ENCODE peak calls at places on chromosomes 5 and 9, in five cellular contexts. U is GM12878, I is K562, W is HepG2, Y is SK-N-SH. M is an unnamed sample.

GRCh38 chr9:38074441-38074943 is 5.5 kb upstream of the SHB start:
- DNase-seq in W (peak; percentile 72), I (no peak), U (no peak), Y (no peak), M (no peak)

GRCh38 chr5:155024015-155024414 is 10.5 kb downstream of the KIF4B start:
- DNase-seq in W (no peak), Y (no peak), I (no peak), U (no peak), M (no peak)

GRCh38 chr5:82119889-82120288 is 148.1 kb downstream of the ATG10 start:
- DNase-seq in Y (no peak), I (no peak), W (no peak), U (no peak), M (no peak)

GRCh38 chr9:120368799-120369198 is 211.2 kb downstream of the CDK5RAP2 start:
- DNase-seq in Y (no peak), W (no peak), I (no peak), U (no peak), M (no peak)

GRCh38 chr9:104686081-104686480 is 8.2 kb upstream of the OR13D1 start:
- DNase-seq in I (no peak), W (no peak), U (no peak), Y (no peak), M (no peak)

GRCh38 chr9:118023649-118024048 is 319.4 kb downstream of the TLR4 start:
- DNase-seq in I (no peak), Y (no peak), W (no peak), U (no peak), M (no peak)

GRCh38 chr5:147690595-147690994 is 91.9 kb downstream of the JAKMIP2 start:
- DNase-seq in W (peak; percentile 25), U (no peak), I (no peak), Y (no peak), M (no peak)

GRCh38 chr9:94014066-94014654 is 59.0 kb upstream of the BARX1 start:
- DNase-seq in W (peak; percentile 41), I (peak; percentile 46), Y (peak; percentile 46), U (no peak), M (no peak)

GRCh38 chr5:113163328-113163727 is 186.7 kb downstream of the DCP2 start:
- DNase-seq in U (no peak), W (no peak), Y (no peak), I (no peak), M (no peak)

GRCh38 chr5:106292654-106293053 is 1378.1 kb downstream of the EFNA5 start:
- DNase-seq in W (no peak), U (no peak), Y (no peak), I (no peak), M (no peak)

GRCh38 chr5:106862450-106863193 is 808.1 kb downstream of the EFNA5 start:
- DNase-seq in I (no peak), U (no peak), W (no peak), Y (peak; percentile 15), M (no peak)

GRCh38 chr5:127959152-127959764 is 124.3 kb upstream of the SLC12A2 start:
- DNase-seq in W (peak; percentile 59), I (peak; percentile 30), Y (peak; percentile 63), U (no peak), M (no peak)

GRCh38 chr5:23026252-23027170 is 173.4 kb upstream of the CDH12 start:
- DNase-seq in Y (no peak), W (no peak), U (no peak), I (no peak), M (no peak)

GRCh38 chr5:153613143-153613542 is 122.7 kb downstream of the GRIA1 start:
- DNase-seq in Y (peak; percentile 9), I (no peak), U (no peak), W (no peak), M (no peak)

GRCh38 chr9:136545065-136545965 is 533 bp downstream of the NOTCH1 start:
- DNase-seq in W (no peak), Y (peak; percentile 65), U (no peak), I (peak; percentile 32), M (no peak)

GRCh38 chr5:43192558-43193170 is 639 bp downstream of the NIM1K start:
- DNase-seq in I (no peak), W (no peak), Y (peak; percentile 39), U (no peak), M (peak; percentile 49)

GRCh38 chr5:134638760-134639201 is 6.2 kb upstream of the SAR1B start:
- DNase-seq in I (no peak), U (no peak), Y (no peak), W (peak; percentile 96), M (no peak)

GRCh38 chr5:1743061-1743768 is 56.4 kb downstream of the MRPL36 start:
- DNase-seq in I (no peak), W (no peak), U (no peak), Y (no peak), M (no peak)

GRCh38 chr5:16350816-16351215 is 114.8 kb downstream of the ZNF622 start:
- DNase-seq in I (no peak), U (no peak), W (no peak), Y (no peak), M (no peak)

GRCh38 chr5:7503564-7503963 is 107.6 kb downstream of the ADCY2 start:
- DNase-seq in Y (no peak), U (no peak), W (no peak), I (no peak), M (no peak)

GRCh38 chr9:73714294-73714693 is 562.6 kb downstream of the ANXA1 start:
- DNase-seq in W (no peak), U (no peak), I (no peak), Y (no peak), M (no peak)
- TF ChIP-seq USF2 in W (no peak), U (no peak), I (no peak), Y (no peak), M (no peak)

GRCh38 chr5:109656829-109657228 is 32.9 kb upstream of the MAN2A1 start:
- DNase-seq in U (no peak), Y (no peak), W (no peak), I (peak; percentile 80), M (no peak)
- TF ChIP-seq GABPA in U (no peak), Y (peak; percentile 11), W (no peak), I (peak; percentile 68), M (no peak)

DNA sequence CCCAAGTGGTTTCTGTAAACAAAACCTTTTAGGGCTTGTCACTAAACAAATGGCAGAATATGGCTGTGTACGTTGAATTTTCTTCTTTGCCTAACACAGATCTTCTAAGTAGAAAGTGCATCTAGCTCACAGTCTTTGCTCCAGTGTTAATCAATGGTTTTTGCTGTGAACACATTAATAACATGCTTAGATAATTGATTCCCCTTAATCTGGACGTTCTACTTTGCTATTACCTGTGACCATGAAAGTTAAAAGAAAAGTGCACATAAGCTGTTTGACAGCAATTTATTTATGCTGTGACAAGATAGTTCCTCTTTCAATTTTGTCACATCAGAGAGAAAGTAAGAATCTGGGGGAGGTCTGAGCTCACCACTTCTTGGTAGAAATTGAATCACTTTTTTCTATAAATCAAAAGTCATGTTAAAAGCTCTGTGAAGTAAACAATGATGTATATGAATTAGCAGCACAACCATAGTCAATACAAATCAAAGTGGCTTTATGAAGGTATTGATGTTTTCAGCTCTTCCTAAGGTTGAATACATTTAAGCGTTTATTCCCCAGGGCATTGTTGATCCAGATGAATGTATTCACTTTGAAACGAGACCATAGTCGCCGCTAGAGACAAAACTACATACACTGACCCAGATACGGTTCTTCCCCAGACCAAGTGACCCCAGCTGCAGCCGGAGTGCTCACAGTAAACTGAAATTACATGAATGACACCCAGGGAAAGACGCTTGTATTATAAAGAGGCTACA is 174.6 kb upstream of the ZNF608 start:
- DNase-seq in Y (no peak), I (no peak), U (no peak), W (no peak), M (no peak)
- H3K9ac ChIP-seq in Y (no peak overlapping the region), I (no peak overlapping the region), U (peak overlapping the region; percentile 59), W (no peak overlapping the region), M (no peak overlapping the region)

DNA sequence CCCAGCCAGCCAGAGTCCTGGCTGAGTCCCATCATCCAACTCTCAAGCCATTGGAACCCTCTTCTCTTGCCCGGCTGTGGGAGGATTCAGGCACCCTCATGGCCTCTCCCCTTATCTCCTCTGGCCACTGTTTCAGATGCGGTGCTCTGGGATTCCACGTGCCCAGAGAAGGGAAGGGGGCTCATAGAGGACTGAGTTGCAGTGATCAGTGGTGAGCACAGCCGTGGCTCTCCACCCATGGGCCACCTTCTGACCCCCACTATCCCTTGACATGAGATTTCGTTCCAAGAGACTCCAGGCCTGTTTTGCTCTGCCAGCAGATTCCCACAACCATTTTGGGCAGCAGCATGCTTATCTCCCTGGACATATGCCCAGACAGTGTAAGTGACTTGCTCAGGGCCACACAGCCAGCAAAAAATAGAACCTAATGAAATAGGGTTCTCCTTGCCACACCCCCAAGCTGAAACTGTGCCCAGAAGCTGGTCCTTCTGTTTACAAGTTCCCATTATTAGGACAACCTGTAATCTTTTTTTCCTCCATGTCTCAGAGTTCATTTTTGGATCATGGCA is 2.7 kb downstream of the GPX3 start:
- DNase-seq in W (no peak), U (no peak), I (peak; percentile 82), Y (no peak), M (no peak)
- TF ChIP-seq USF2 in W (no peak), U (no peak), I (no peak), Y (no peak), M (no peak)

DNA sequence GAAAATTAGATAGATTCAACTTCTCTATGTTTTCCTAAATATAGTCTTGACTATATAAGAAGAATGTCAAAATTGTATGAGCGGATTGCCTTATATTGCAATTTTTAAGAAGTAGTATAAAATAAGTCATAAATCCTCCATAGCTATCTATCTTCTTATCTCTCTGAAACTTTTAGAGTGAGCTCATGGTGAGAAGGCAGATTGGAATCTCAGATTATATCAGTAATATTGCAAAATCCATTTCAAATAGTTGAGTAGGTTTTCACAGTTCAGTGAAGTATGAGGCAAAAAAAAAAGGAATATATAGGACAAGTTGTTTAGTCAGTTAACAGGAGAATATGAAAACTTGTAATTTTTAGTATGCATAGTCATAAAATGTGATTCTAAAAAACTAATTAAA is 156.4 kb downstream of the FAM174A start:
- DNase-seq in W (no peak), Y (no peak), I (no peak), U (no peak), M (no peak)
- TF ChIP-seq GABPA in W (no peak), Y (no peak), I (no peak), U (no peak), M (no peak)

GRCh38 chr9:86175223-86175622 is 75.9 kb upstream of the GOLM1 start:
- DNase-seq in U (no peak), W (no peak), I (no peak), Y (no peak), M (no peak)

GRCh38 chr9:86181379-86182315 is 77.8 kb downstream of the C9orf153 start:
- DNase-seq in Y (no peak), W (no peak), I (no peak), U (no peak), M (no peak)

GRCh38 chr9:86176468-86176867 is 77.1 kb upstream of the GOLM1 start:
- DNase-seq in W (no peak), I (no peak), U (no peak), Y (peak; percentile 80), M (no peak)

GRCh38 chr9:86175743-86176456 is 76.5 kb upstream of the GOLM1 start:
- DNase-seq in Y (peak; percentile 58), W (no peak), U (no peak), I (no peak), M (no peak)
- H3K9ac ChIP-seq in Y (no peak overlapping the region), W (no peak overlapping the region), U (no peak overlapping the region), I (no peak overlapping the region), M (no peak overlapping the region)

DNA sequence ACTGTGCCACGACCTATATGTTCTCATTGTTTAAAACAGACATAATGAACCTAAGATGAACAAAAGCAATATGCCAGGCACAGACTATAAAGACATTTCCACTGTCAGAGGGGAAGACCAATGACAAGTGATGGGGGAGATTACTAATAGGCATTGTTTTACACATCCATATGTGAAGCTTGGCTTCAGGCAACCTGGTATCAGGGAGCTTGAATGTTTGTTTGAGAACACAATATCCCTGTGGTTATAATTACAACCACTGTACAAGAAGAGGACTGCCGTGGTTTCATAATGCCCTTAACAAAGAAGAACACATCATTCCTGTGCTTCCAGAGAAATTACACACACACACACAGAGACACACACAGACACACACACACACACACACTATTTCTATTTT is 385.7 kb downstream of the BNC2 start:
- DNase-seq in I (no peak), W (no peak), Y (peak; percentile 52), U (no peak), M (no peak)
- TF ChIP-seq USF2 in I (no peak), W (no peak), Y (no peak), U (no peak), M (no peak)

M was measured in H1.